ENCODE peak calls at places on chromosomes 4 and X, in eight cellular contexts. C, S, F, O, K, R, U and P are unnamed samples.

GRCh38 chrX:101539116-101539515 is 11.2 kb upstream of the ARMCX1 start:
- DNase-seq in C (no peak), S (no peak), F (no peak), O (no peak), K (no peak), R (no peak), U (no peak), P (no peak)

GRCh38 chrX:10582945-10583344 is 37.4 kb downstream of the MID1 start:
- DNase-seq in C (no peak), S (peak; percentile 60), F (no peak), O (no peak), K (no peak), R (no peak), U (no peak), P (no peak)

GRCh38 chr4:52594961-52595360 is 64.1 kb downstream of the USP46 start:
- DNase-seq in C (no peak), S (no peak), F (no peak), O (no peak), K (peak; percentile 12), R (no peak), U (no peak), P (no peak)

GRCh38 chrX:54633641-54634040 is 103.6 kb downstream of the GNL3L start:
- DNase-seq in C (no peak), S (peak; percentile 80), F (no peak), O (no peak), K (peak; percentile 23), R (no peak), U (no peak), P (no peak)

GRCh38 chr4:3122081-3122563 is 47.6 kb downstream of the HTT start:
- DNase-seq in C (no peak), S (peak; percentile 84), F (no peak), O (no peak), K (peak; percentile 51), R (no peak), U (no peak), P (no peak)

GRCh38 chr4:56640907-56641493 is 40.1 kb downstream of the HOPX start:
- DNase-seq in C (peak; percentile 8), S (no peak), F (no peak), O (no peak), K (no peak), R (peak; percentile 46), U (no peak), P (no peak)

GRCh38 chr4:21512351-21512750 is 436.2 kb downstream of the KCNIP4 start:
- DNase-seq in C (peak; percentile 4), S (peak; percentile 85), F (no peak), O (no peak), K (peak; percentile 45), R (no peak), U (peak; percentile 29), P (no peak)

GRCh38 chr4:42331914-42332368 is 65.3 kb upstream of the SHISA3 start:
- DNase-seq in C (peak; percentile 24), S (peak; percentile 6), F (no peak), O (no peak), K (peak; percentile 7), R (no peak), U (no peak), P (no peak)

GRCh38 chr4:108881190-108881589 is 118.3 kb upstream of the ETNPPL start:
- DNase-seq in C (no peak), S (peak; percentile 79), F (no peak), O (no peak), K (peak; percentile 78), R (no peak), U (no peak), P (peak; percentile 68)

GRCh38 chrX:152904151-152905080 is 6.5 kb downstream of the ZNF185 start:
- DNase-seq in C (no peak), S (peak; percentile 50), F (no peak), O (peak; percentile 51), K (peak; percentile 51), R (no peak), U (peak; percentile 57), P (no peak)

GRCh38 chr4:77493120-77493767 is 112.4 kb upstream of the CXCL13 start:
- DNase-seq in C (no peak), S (no peak), F (no peak), O (no peak), K (no peak), R (no peak), U (no peak), P (no peak)

GRCh38 chr4:92234393-92235176 is 69.2 kb upstream of the GRID2 start:
- DNase-seq in C (peak; percentile 7), S (peak; percentile 99), F (no peak), O (no peak), K (peak; percentile 92), R (peak; percentile 73), U (no peak), P (peak; percentile 11)

GRCh38 chr4:184934184-184934583 is 84.1 kb upstream of the HELT start:
- DNase-seq in C (no peak), S (peak; percentile 5), F (no peak), O (no peak), K (no peak), R (peak; percentile 68), U (no peak), P (no peak)

GRCh38 chrX:16462912-16463311 is 187.0 kb upstream of the S100G start:
- DNase-seq in C (no peak), S (no peak), F (no peak), O (no peak), K (peak; percentile 17), R (no peak), U (no peak), P (no peak)

GRCh38 chr4:5918331-5919030 is 25.6 kb upstream of the CRMP1 start:
- DNase-seq in C (no peak), S (no peak), F (no peak), O (no peak), K (no peak), R (no peak), U (no peak), P (no peak)

GRCh38 chrX:153488231-153488914 is 6.4 kb upstream of the BGN start:
- DNase-seq in C (no peak), S (peak; percentile 31), F (no peak), O (no peak), K (peak; percentile 49), R (no peak), U (peak; percentile 72), P (no peak)

GRCh38 chrX:1140236-1140681 is 72.2 kb downstream of the CRLF2 start:
- DNase-seq in C (no peak), S (no peak), F (no peak), O (no peak), K (no peak), R (no peak), U (no peak), P (no peak)

GRCh38 chrX:25968920-25969319 is 169.2 kb upstream of the MAGEB18 start:
- DNase-seq in C (no peak), S (peak; percentile 7), F (no peak), O (no peak), K (no peak), R (no peak), U (peak; percentile 40), P (no peak)
- TF ChIP-seq CTCF in C (peak; percentile 23), S (peak; percentile 43), F (no peak), O (no peak), K (peak; percentile 63), R (peak; percentile 54), U (peak; percentile 35), P (no peak)

GRCh38 chr4:87029356-87029755 is 94.5 kb downstream of the AFF1 start:
- DNase-seq in C (no peak), S (no peak), F (no peak), O (no peak), K (no peak), R (no peak), U (no peak), P (no peak)

GRCh38 chr4:87032884-87033533 is 98.2 kb downstream of the AFF1 start:
- DNase-seq in C (no peak), S (peak; percentile 91), F (no peak), O (no peak), K (peak; percentile 60), R (no peak), U (no peak), P (no peak)

GRCh38 chr4:87031946-87032345 is 97.1 kb downstream of the AFF1 start:
- DNase-seq in C (no peak), S (no peak), F (no peak), O (no peak), K (no peak), R (no peak), U (no peak), P (no peak)

GRCh38 chr4:87030124-87030523 is 95.3 kb downstream of the AFF1 start:
- DNase-seq in C (no peak), S (no peak), F (no peak), O (no peak), K (no peak), R (no peak), U (no peak), P (no peak)

DNA sequence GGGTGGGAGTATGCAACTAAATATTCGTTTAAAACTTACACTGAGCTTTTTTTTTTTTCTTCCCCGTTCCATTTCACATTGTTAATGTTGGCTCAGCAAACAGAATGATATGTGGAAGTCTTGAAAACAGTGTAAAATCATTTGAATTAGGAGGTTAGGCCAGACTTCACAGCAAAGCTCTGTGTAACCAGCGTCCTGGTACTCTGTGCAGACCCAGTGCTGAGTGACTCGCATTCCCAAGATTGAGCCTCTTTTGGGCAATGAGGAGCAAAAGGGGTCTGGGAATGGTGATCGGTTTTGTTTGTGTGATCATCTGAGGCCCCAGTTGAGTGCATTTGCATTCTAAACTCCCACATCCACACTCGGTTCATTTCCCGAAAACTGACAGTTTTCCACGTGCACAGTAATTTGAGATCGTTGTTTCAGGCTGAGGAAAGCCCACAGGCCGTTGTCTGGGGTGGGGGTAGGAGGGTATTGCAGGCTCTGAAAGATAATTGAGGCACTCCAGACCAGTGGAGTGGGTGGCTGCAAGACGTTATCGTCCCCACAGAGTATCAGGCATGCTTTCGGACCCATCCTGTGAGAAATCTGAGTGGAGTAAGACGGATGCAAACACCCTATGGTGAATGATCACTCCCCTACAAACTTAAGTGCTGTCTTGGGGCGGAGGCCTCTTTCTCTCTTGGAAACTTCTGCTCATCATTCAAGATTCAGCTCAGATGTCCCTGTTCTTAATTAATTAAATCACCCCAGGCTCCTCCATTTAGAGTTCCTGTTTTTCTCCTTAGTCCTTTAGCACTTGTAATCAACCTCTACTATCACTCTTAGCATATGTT is 96.0 kb downstream of the AFF1 start:
- DNase-seq in C (no peak), S (peak; percentile 60), F (no peak), O (no peak), K (no peak), R (no peak), U (no peak), P (no peak)
- H3K4me3 ChIP-seq in C (no peak overlapping the region), S (no peak overlapping the region), F (no peak overlapping the region), O (no peak overlapping the region), K (no peak overlapping the region), R (no peak overlapping the region), U (no peak overlapping the region), P (peak overlapping the region; percentile 7)

GRCh38 chrX:155179343-155179997 is 36.8 kb upstream of the VBP1 start:
- DNase-seq in C (no peak), S (peak; percentile 6), F (no peak), O (no peak), K (no peak), R (no peak), U (no peak), P (no peak)
- TF ChIP-seq CTCF in C (peak; percentile 13), S (no peak), F (no peak), O (no peak), K (no peak), R (peak; percentile 30), U (peak; percentile 1), P (no peak)

DNA sequence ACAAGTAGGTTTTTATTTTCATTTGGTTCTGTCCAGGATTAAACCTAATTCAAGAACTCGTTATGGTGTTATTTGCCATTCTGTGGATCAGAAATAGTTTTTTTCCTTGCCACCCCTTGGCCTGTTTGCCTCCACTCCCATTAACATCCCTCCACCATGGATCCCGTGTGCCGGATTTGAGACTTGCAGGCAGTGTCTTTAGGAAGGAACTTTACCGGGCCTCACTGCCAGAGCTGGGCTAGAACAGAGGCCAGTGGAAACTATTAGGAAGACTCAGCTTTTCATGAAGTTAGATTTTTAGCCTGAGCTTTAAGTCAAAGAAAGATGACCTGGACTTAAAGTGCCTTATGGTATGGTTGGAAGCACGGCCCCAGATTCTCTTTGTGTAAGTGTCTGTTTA is 2.4 kb downstream of the KLHL2 start:
- DNase-seq in C (no peak), S (no peak), F (no peak), O (no peak), K (no peak), R (no peak), U (no peak), P (no peak)
- H3K4me3 ChIP-seq in C (no peak overlapping the region), S (no peak overlapping the region), F (peak overlapping the region; percentile 96), O (no peak overlapping the region), K (no peak overlapping the region), R (no peak overlapping the region), U (no peak overlapping the region), P (no peak overlapping the region)